ENCODE peak calls at places on chromosomes 7 and 10, in eight cellular contexts. U is cardiac muscle cell, T is psoas muscle, W is IMR-90, Y is mammary epithelial cell, O is heart right ventricle, I is A549, B is neural progenitor cell. H is an unnamed sample.

GRCh38 chr7:127943541-127944521 is 87.4 kb downstream of the LRRC4 start:
- DNase-seq in W (peak), I (no peak), B (peak), U (peak), T (no peak), Y (no peak), O (no peak), H (no peak)

GRCh38 chr7:1810961-1811849 is 141.1 kb downstream of the ELFN1 start:
- DNase-seq in B (no peak), T (no peak), Y (no peak), I (no peak), O (no peak), W (peak), U (peak), H (no peak)

GRCh38 chr10:59063491-59063890 is 113.0 kb upstream of the PHYHIPL start:
- DNase-seq in I (no peak), O (no peak), B (no peak), W (no peak), Y (no peak), U (no peak), T (no peak), H (no peak)

GRCh38 chr7:130278892-130279690 is 12.4 kb downstream of the CPA2 start:
- DNase-seq in W (peak), O (no peak), I (no peak), B (no peak), T (no peak), U (peak), Y (peak), H (no peak)

GRCh38 chr10:42111661-42112330 is 526.6 kb downstream of the ZNF33B start:
- DNase-seq in B (no peak), Y (no peak), I (no peak), T (no peak), O (no peak), W (no peak), U (no peak), H (no peak)

GRCh38 chr10:110425684-110426293 is 71.9 kb upstream of the DUSP5 start:
- DNase-seq in U (peak), I (peak), W (peak), Y (peak), T (no peak), O (no peak), B (no peak), H (no peak)

GRCh38 chr7:18087031-18087686 is 59.5 kb upstream of the PRPS1L1 start:
- DNase-seq in O (no peak), I (peak), T (no peak), B (peak), W (no peak), U (peak), Y (peak), H (peak)

GRCh38 chr7:22667562-22668239 is 59.3 kb upstream of the IL6 start:
- DNase-seq in O (no peak), U (peak), Y (peak), W (peak), T (no peak), I (peak), B (no peak), H (no peak)

GRCh38 chr7:137942459-137943115 is 59.3 kb downstream of the CREB3L2 start:
- DNase-seq in T (no peak), O (no peak), U (no peak), W (peak), I (no peak), B (no peak), Y (no peak), H (no peak)

GRCh38 chr10:24897326-24897926 is 55.0 kb downstream of the PRTFDC1 start:
- DNase-seq in O (no peak), W (peak), B (no peak), T (no peak), U (peak), Y (no peak), I (peak), H (no peak)

GRCh38 chr10:76983624-76984023 is 654.0 kb downstream of the KCNMA1 start:
- DNase-seq in O (no peak), B (no peak), W (no peak), T (no peak), Y (no peak), U (no peak), I (no peak), H (no peak)

GRCh38 chr10:103633846-103634245 is 140.3 kb downstream of the NEURL1 start:
- DNase-seq in Y (no peak), W (no peak), T (no peak), U (no peak), O (no peak), B (no peak), I (no peak), H (no peak)

GRCh38 chr7:2251841-2252771 is 10.1 kb downstream of the NUDT1 start:
- DNase-seq in B (no peak), Y (no peak), I (no peak), U (no peak), T (no peak), W (no peak), O (no peak), H (no peak)

GRCh38 chr7:128129224-128129864 is 98.1 kb upstream of the LRRC4 start:
- DNase-seq in I (no peak), B (no peak), U (no peak), T (no peak), W (no peak), Y (no peak), O (no peak), H (no peak)

GRCh38 chr7:157694389-157694665 is 357.5 kb downstream of the DNAJB6 start:
- DNase-seq in U (no peak), W (no peak), B (no peak), O (no peak), T (no peak), I (no peak), Y (no peak), H (no peak)

GRCh38 chr10:58830748-58831147 is 318.1 kb downstream of the BICC1 start:
- DNase-seq in T (no peak), B (no peak), Y (no peak), W (no peak), U (no peak), I (no peak), O (no peak), H (no peak)

GRCh38 chr7:30968747-30969603 is 5.2 kb downstream of the GHRHR start:
- DNase-seq in I (no peak), Y (no peak), O (no peak), B (no peak), T (no peak), W (no peak), U (no peak), H (no peak)

GRCh38 chr10:87817291-87817872 is 644 bp downstream of the ATAD1 start:
- DNase-seq in U (no peak), O (no peak), I (no peak), Y (no peak), T (no peak), W (peak), B (no peak), H (no peak)

GRCh38 chr7:137276194-137276593 is 67.3 kb downstream of the PTN start:
- DNase-seq in T (no peak), O (no peak), Y (no peak), U (no peak), B (no peak), W (no peak), I (no peak), H (no peak)

GRCh38 chr10:114650266-114650665 is 7.8 kb downstream of the ABLIM1 start:
- DNase-seq in O (no peak), W (no peak), T (no peak), U (no peak), B (no peak), I (no peak), Y (no peak), H (no peak)

GRCh38 chr10:56547163-56547562 is 186.1 kb upstream of the ZWINT start:
- DNase-seq in W (no peak), T (no peak), U (no peak), B (no peak), I (no peak), Y (no peak), O (no peak), H (no peak)

GRCh38 chr7:118214833-118215182 is 9.7 kb upstream of the ANKRD7 start:
- DNase-seq in U (no peak), O (no peak), I (peak), W (no peak), B (no peak), Y (no peak), T (no peak), H (no peak)
- H3K4me3 ChIP-seq in U (no peak), O (peak), I (peak), W (peak), B (no peak), Y (peak), T (peak), H (peak)

GRCh38 chr7:74485611-74486010 is 31.9 kb downstream of the GTF2IRD1 start:
- DNase-seq in O (no peak), B (no peak), U (no peak), W (no peak), I (no peak), T (no peak), Y (no peak), H (no peak)

GRCh38 chr7:74481458-74482324 is 28.0 kb downstream of the GTF2IRD1 start:
- DNase-seq in T (no peak), O (no peak), Y (no peak), I (no peak), U (peak), W (peak), B (no peak), H (no peak)

GRCh38 chr7:74480861-74481417 is 27.2 kb downstream of the GTF2IRD1 start:
- DNase-seq in O (peak), I (no peak), B (no peak), T (peak), Y (peak), U (peak), W (peak), H (peak)

GRCh38 chr7:74482629-74483401 is 29.1 kb downstream of the GTF2IRD1 start:
- DNase-seq in Y (peak), O (no peak), U (peak), T (peak), B (no peak), I (peak), W (peak), H (no peak)

DNA sequence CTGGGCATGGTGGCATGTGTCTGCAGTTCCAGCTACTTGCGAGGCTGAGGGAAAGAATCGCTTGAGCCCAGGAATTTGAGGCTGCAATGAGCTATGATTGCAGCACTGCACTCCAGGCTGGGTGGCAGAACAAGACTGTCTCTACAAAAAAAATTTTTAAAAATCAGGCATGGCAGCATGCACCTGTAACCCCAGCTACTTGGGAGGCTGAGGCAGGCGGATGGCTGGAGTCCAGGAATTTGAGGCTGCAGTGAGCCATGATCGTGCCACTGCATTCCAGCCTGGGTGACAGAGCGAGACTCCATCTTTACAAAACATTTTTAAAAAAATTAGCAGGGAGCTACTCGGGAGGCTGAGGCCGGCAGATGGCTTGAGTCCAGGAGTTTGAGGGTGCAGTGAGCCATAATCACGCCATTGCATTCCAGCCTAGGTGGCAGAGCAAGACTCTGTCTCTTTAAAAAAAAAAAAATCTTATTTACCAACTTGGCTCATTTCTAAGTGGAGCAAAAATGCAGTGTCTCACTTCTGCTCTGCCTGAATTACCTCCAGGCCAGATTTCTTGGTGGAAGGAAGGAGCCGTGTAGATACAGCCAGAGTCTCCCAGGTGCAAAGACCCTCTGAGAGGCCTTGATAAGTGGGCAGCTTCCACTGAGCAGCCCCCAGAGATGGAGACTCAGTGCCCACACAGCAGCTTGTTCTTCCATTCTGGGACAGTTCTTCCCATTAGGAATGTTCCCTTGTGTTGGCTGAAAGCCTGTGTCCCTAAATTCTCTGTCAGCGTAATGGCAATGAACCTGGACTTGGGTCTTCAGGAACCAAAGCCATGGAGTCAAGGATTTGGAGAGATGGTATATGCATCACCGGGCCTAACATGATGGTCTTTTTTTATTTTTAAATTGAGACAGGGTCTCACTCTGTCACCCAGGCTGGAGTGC is 30.0 kb downstream of the GTF2IRD1 start:
- DNase-seq in Y (peak), U (peak), W (peak), I (no peak), T (no peak), B (no peak), O (no peak), H (no peak)
- TF ChIP-seq CTCF in Y (no peak), U (no peak), W (no peak), I (no peak), T (no peak), B (no peak), O (no peak), H (no peak)

GRCh38 chr7:142414915-142415314 is 157.1 kb upstream of the PRSS58 start:
- DNase-seq in Y (no peak), O (no peak), I (no peak), T (no peak), W (no peak), U (no peak), B (no peak), H (no peak)

GRCh38 chr7:142412551-142413193 is 154.8 kb upstream of the PRSS58 start:
- DNase-seq in I (peak), B (peak), T (no peak), W (peak), Y (peak), U (peak), O (no peak), H (no peak)

GRCh38 chr7:142413280-142414000 is 155.6 kb upstream of the PRSS58 start:
- DNase-seq in Y (peak), O (no peak), I (no peak), T (no peak), W (no peak), U (no peak), B (no peak), H (no peak)

GRCh38 chr7:142418316-142418715 is 160.5 kb upstream of the PRSS58 start:
- DNase-seq in T (no peak), W (no peak), I (no peak), O (no peak), Y (no peak), U (no peak), B (no peak), H (no peak)

DNA sequence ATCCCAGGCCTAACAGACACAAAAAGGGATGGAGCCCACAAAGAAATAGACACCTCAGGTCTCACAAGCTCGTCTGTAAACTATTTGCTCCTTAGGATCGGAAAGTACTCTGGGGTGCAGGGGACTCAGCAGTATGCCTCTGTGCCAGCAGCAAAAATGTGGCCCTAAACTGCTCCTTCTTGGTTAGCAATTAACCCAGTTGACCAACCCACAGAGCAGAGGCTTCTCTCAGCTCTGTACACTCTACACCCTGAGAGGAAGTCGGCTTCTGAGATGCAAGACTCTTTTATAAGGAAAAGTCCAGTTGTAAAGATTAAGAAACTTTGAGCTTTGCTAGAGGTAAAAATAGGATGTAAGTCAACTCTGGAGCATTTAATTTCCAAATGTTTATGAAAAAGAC is 156.3 kb upstream of the PRSS58 start:
- DNase-seq in I (no peak), O (no peak), B (no peak), W (no peak), U (no peak), T (no peak), Y (no peak), H (no peak)
- H3K27ac ChIP-seq in I (no peak), O (no peak), B (no peak), W (no peak), U (no peak), T (no peak), Y (peak), H (no peak)

GRCh38 chr7:100878685-100879084 is 3.8 kb downstream of the SRRT start:
- DNase-seq in Y (no peak), U (no peak), B (no peak), I (no peak), T (no peak), O (no peak), W (no peak), H (no peak)

GRCh38 chr7:100875356-100875751 is 451 bp downstream of the SRRT start:
- DNase-seq in Y (peak), O (no peak), I (no peak), B (peak), U (no peak), W (no peak), T (no peak), H (no peak)

GRCh38 chr7:100879685-100880261 is 4.9 kb downstream of the SRRT start:
- DNase-seq in Y (no peak), U (no peak), B (peak), O (no peak), W (no peak), I (no peak), T (no peak), H (no peak)

GRCh38 chr7:100880645-100881044 is 5.7 kb downstream of the SRRT start:
- DNase-seq in Y (no peak), U (no peak), O (no peak), B (no peak), T (no peak), W (no peak), I (no peak), H (no peak)

GRCh38 chr7:100878013-100878412 is 3.1 kb downstream of the SRRT start:
- DNase-seq in T (no peak), I (no peak), U (no peak), O (no peak), W (no peak), Y (no peak), B (no peak), H (no peak)
- H3K4me3 ChIP-seq in T (peak), I (no peak), U (no peak), O (no peak), W (no peak), Y (no peak), B (no peak), H (no peak)

DNA sequence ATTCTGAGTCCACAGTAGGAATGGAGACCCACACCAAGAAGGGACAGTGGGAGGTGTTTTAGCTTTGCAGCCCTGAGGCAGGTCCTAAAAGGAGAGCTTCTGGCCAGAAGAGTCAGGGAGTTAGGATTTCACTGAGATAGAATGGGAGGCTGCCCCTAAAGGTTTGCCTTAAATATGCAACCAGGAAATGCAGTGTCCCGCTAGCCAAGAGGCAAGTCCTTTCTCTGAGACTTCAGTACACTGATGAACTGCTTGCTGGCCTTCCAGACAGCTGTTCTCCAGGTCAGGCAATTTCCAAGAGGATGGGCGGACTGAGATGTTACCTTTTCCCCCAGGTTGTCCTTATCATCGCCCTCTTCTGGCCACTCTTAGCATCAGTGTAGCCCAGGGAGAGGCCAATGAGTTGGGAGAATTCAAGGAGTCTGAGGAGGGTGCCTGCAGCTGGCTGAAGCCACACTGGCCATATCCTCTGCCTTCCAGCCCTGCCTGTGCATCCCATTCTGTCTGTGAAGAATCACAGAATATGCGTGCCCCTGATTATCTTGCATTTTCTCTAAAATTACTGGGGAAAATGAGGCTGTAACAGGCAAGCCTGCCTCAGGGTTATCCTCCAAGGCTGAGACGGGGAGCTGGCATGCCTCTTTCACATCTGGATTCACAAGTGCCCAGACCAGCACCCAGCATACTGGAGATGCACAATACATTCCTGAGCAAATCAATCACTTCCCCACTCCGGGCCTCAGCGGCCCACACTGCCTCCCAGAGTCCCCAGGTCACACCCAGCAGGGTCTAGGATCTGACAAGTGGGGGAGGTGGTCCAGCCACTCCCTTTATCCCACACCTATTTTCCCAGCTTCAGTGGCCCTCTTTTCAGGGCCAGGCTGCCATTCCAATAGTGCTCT is 2.4 kb downstream of the TLL2 start:
- DNase-seq in W (peak), O (no peak), U (peak), I (peak), Y (peak), B (peak), T (no peak), H (no peak)
- TF ChIP-seq CTCF in W (peak), O (peak), U (peak), I (peak), Y (peak), B (peak), T (peak), H (peak)

GRCh38 chr7:111049971-111050680 is 40.8 kb upstream of the LRRN3 start:
- DNase-seq in B (no peak), I (no peak), O (no peak), T (no peak), Y (no peak), U (no peak), W (no peak), H (no peak)
- H3K27ac ChIP-seq in B (no peak), I (no peak), O (no peak), T (no peak), Y (no peak), U (no peak), W (no peak), H (no peak)

DNA sequence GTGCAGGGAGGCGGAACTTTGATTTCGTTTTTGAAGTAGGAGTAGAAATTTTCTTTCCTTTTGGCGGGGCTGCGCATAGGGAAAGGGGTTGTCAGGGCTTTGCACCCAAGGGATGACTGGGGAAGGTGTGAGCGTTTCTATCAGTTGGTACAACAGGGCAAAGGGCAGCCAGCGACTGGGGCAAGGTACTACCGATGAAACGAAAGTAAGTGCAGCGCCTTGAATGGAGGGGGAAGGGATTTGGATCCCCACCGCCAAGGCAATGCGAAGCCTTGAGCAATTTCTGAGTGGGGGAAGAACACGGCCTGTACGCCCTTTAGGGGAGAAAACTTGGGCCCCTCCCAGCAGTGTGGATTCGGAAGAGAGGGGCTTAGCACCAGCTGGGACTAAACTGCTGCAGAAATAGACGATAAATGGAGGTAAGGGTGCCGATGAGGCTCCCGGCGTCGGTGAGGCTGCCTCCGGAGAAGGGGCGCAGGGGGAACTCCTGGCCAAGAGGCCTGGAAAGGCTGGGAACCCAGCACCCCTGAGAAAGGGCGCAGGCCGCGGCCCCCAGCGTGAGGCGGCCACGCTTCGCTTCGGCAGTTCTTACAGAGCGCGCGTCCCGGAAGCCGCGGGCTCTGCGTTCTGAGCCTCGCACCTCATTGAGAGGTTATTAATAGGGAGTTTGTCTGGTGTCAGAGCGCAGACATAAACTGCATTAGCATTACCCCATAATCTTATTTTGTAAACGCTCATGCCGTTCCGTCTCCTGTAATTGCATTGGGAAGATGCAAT is 10.0 kb upstream of the TLX1 start:
- DNase-seq in Y (no peak), I (no peak), O (no peak), B (no peak), U (no peak), T (no peak), W (no peak), H (no peak)
- H3K4me3 ChIP-seq in Y (peak), I (no peak), O (peak), B (peak), U (peak), T (peak), W (peak), H (peak)